ENCODE peak calls at places on chromosomes 5 and 9, in four cellular contexts. One of them, this sample, is unnamed.

GRCh38 chr5:131635755-131636479 is 888 bp upstream of the RAPGEF6 start:
- DNase-seq in MCF 10A: no peak
- DNase-seq in HCT116: no peak
- DNase-seq in heart right ventricle: no peak
- DNase-seq in this sample: no peak

GRCh38 chr9:118954822-118955221 is 414.4 kb downstream of the BRINP1 start:
- DNase-seq in MCF 10A: no peak
- DNase-seq in HCT116: no peak
- DNase-seq in heart right ventricle: no peak
- DNase-seq in this sample: no peak

GRCh38 chr5:157245477-157245876 is 20.4 kb upstream of the CYFIP2 start:
- DNase-seq in MCF 10A: peak
- DNase-seq in HCT116: no peak
- DNase-seq in heart right ventricle: no peak
- DNase-seq in this sample: no peak

GRCh38 chr5:96431376-96432244 is 1.4 kb downstream of the PCSK1 start:
- DNase-seq in MCF 10A: peak
- DNase-seq in HCT116: no peak
- DNase-seq in heart right ventricle: no peak
- DNase-seq in this sample: no peak

GRCh38 chr9:133935328-133936040 is 56.6 kb downstream of the VAV2 start:
- DNase-seq in MCF 10A: no peak
- DNase-seq in HCT116: no peak
- DNase-seq in heart right ventricle: peak
- DNase-seq in this sample: no peak

GRCh38 chr5:81604193-81604592 is 146.7 kb downstream of the SSBP2 start:
- DNase-seq in MCF 10A: no peak
- DNase-seq in HCT116: no peak
- DNase-seq in heart right ventricle: no peak
- DNase-seq in this sample: no peak

GRCh38 chr5:172723508-172723907 is 47.5 kb downstream of the DUSP1 start:
- DNase-seq in MCF 10A: no peak
- DNase-seq in HCT116: no peak
- DNase-seq in heart right ventricle: no peak
- DNase-seq in this sample: no peak

GRCh38 chr5:93800988-93801811 is 59.8 kb upstream of the POU5F2 start:
- DNase-seq in MCF 10A: peak
- DNase-seq in HCT116: peak
- DNase-seq in heart right ventricle: no peak
- DNase-seq in this sample: no peak

GRCh38 chr5:40486437-40487270 is 193.1 kb upstream of the PTGER4 start:
- DNase-seq in MCF 10A: no peak
- DNase-seq in HCT116: no peak
- DNase-seq in heart right ventricle: no peak
- DNase-seq in this sample: no peak

GRCh38 chr9:117160254-117160653 is 254.6 kb downstream of the ASTN2 start:
- DNase-seq in MCF 10A: no peak
- DNase-seq in HCT116: no peak
- DNase-seq in heart right ventricle: no peak
- DNase-seq in this sample: no peak

GRCh38 chr9:3708751-3709150 is 182.9 kb upstream of the RFX3 start:
- DNase-seq in MCF 10A: peak
- DNase-seq in HCT116: no peak
- DNase-seq in heart right ventricle: no peak
- DNase-seq in this sample: no peak

GRCh38 chr9:95670122-95670521 is 153.4 kb upstream of the PTCH1 start:
- DNase-seq in MCF 10A: no peak
- DNase-seq in HCT116: no peak
- DNase-seq in heart right ventricle: no peak
- DNase-seq in this sample: no peak

GRCh38 chr5:83408719-83409118 is 62.8 kb upstream of the VCAN start:
- DNase-seq in MCF 10A: no peak
- DNase-seq in HCT116: no peak
- DNase-seq in heart right ventricle: no peak
- DNase-seq in this sample: no peak

GRCh38 chr5:39503148-39503547 is 78.4 kb upstream of the DAB2 start:
- DNase-seq in MCF 10A: peak
- DNase-seq in HCT116: no peak
- DNase-seq in heart right ventricle: no peak
- DNase-seq in this sample: no peak

GRCh38 chr9:132761602-132762001 is 91.3 kb downstream of the GTF3C4 start:
- DNase-seq in MCF 10A: no peak
- DNase-seq in HCT116: no peak
- DNase-seq in heart right ventricle: no peak
- DNase-seq in this sample: no peak

GRCh38 chr5:41115281-41115680 is 44.1 kb upstream of the MROH2B start:
- DNase-seq in MCF 10A: no peak
- DNase-seq in HCT116: no peak
- DNase-seq in heart right ventricle: no peak
- DNase-seq in this sample: no peak

GRCh38 chr5:59571077-59571476 is 322.4 kb downstream of the PDE4D start:
- DNase-seq in MCF 10A: no peak
- DNase-seq in HCT116: no peak
- DNase-seq in heart right ventricle: no peak
- DNase-seq in this sample: no peak

GRCh38 chr9:6733243-6733642 is 24.5 kb upstream of the KDM4C start:
- DNase-seq in MCF 10A: no peak
- DNase-seq in HCT116: no peak
- DNase-seq in heart right ventricle: no peak
- DNase-seq in this sample: no peak

GRCh38 chr9:133631111-133631510 is 5.1 kb upstream of the DBH start:
- DNase-seq in MCF 10A: no peak
- DNase-seq in HCT116: no peak
- DNase-seq in heart right ventricle: no peak
- DNase-seq in this sample: no peak

GRCh38 chr5:7850533-7851239 is at the start of gene CFAP90:
- DNase-seq in MCF 10A: no peak
- DNase-seq in HCT116: no peak
- DNase-seq in heart right ventricle: peak
- DNase-seq in this sample: peak

GRCh38 chr9:89720721-89721660 is 116.2 kb downstream of the GADD45G start:
- DNase-seq in MCF 10A: no peak
- DNase-seq in HCT116: no peak
- DNase-seq in heart right ventricle: no peak
- DNase-seq in this sample: no peak

GRCh38 chr5:73701566-73701965 is 75.6 kb downstream of the ARHGEF28 start:
- DNase-seq in MCF 10A: peak
- DNase-seq in HCT116: no peak
- DNase-seq in heart right ventricle: no peak
- DNase-seq in this sample: no peak

GRCh38 chr5:122501087-122501435 is 189.0 kb downstream of the SNCAIP start:
- DNase-seq in MCF 10A: peak
- DNase-seq in HCT116: no peak
- DNase-seq in heart right ventricle: no peak
- DNase-seq in this sample: no peak

GRCh38 chr5:133247881-133248642 is 196.2 kb downstream of the HSPA4 start:
- DNase-seq in MCF 10A: peak
- DNase-seq in HCT116: peak
- DNase-seq in heart right ventricle: no peak
- DNase-seq in this sample: peak

GRCh38 chr9:124828679-124829669 is 24.3 kb upstream of the WDR38 start:
- DNase-seq in MCF 10A: no peak
- DNase-seq in HCT116: no peak
- DNase-seq in heart right ventricle: no peak
- DNase-seq in this sample: no peak
- TF ChIP-seq CTCF in MCF 10A: no peak
- TF ChIP-seq CTCF in HCT116: no peak
- TF ChIP-seq CTCF in heart right ventricle: no peak
- TF ChIP-seq CTCF in this sample: no peak

GRCh38 chr9:115469826-115470225 is 351.9 kb upstream of the TNC start:
- DNase-seq in MCF 10A: no peak
- DNase-seq in HCT116: no peak
- DNase-seq in heart right ventricle: no peak
- DNase-seq in this sample: no peak
- TF ChIP-seq CTCF in MCF 10A: no peak
- TF ChIP-seq CTCF in HCT116: no peak
- TF ChIP-seq CTCF in heart right ventricle: no peak
- TF ChIP-seq CTCF in this sample: no peak

GRCh38 chr9:86257406-86257805 is 2.1 kb downstream of the C9orf153 start:
- DNase-seq in MCF 10A: no peak
- DNase-seq in HCT116: no peak
- DNase-seq in heart right ventricle: no peak
- DNase-seq in this sample: no peak

GRCh38 chr9:86250123-86250522 is 9.3 kb downstream of the C9orf153 start:
- DNase-seq in MCF 10A: no peak
- DNase-seq in HCT116: no peak
- DNase-seq in heart right ventricle: no peak
- DNase-seq in this sample: no peak

GRCh38 chr9:86256653-86257052 is 2.8 kb downstream of the C9orf153 start:
- DNase-seq in MCF 10A: no peak
- DNase-seq in HCT116: no peak
- DNase-seq in heart right ventricle: no peak
- DNase-seq in this sample: no peak

GRCh38 chr9:86252870-86253269 is 6.6 kb downstream of the C9orf153 start:
- DNase-seq in MCF 10A: no peak
- DNase-seq in HCT116: no peak
- DNase-seq in heart right ventricle: no peak
- DNase-seq in this sample: no peak

DNA sequence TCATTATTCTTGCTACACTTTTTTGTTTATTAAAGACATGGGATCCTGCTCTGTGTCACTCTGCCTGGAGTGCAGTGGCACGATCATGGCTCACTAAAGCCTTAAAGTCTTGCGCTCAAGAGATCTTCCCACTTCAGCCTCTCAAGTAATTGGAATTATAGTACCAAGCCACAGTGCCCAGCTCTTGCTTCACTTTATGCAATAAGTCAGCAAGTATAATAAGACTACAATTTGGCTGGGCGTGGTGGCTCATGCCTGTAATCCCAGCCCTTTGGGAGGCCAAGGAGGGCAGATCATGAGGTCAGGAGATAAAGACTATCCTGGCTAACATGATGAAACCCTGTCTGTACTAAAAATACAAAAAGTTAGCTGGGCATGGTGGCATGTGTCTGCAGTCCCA is 5.9 kb downstream of the C9orf153 start:
- DNase-seq in MCF 10A: no peak
- DNase-seq in HCT116: no peak
- DNase-seq in heart right ventricle: no peak
- DNase-seq in this sample: no peak
- TF ChIP-seq CTCF in MCF 10A: no peak
- TF ChIP-seq CTCF in HCT116: no peak
- TF ChIP-seq CTCF in heart right ventricle: no peak
- TF ChIP-seq CTCF in this sample: no peak

DNA sequence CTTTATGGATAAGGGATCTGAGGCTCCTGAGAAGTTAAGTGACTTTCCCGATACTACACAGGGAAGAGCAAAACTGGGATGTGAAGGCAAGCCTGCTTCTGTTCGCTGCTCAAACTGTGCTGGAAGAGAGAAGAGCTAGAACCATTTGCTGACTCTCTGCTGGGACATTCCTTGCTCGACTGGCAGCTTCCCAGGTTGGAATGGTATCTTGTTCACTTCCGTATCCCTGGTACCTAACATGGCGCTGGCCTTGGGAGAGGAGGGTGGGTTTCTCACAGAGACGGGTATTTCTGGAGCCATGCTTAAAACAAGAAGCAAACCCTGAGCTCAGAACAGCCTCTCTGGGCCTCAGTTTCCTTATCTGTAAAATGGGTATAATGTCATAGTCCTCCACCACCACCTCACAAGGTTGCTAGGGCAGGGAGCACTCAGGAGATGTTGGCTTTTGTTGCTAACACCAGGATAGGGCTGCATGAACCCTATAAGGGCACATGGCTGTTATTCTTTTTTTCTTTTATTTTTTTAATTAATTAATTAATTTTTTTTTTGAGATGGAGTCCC is 68.0 kb upstream of the STXBP1 start:
- DNase-seq in MCF 10A: no peak
- DNase-seq in HCT116: no peak
- DNase-seq in heart right ventricle: no peak
- DNase-seq in this sample: no peak
- TF ChIP-seq CTCF in MCF 10A: no peak
- TF ChIP-seq CTCF in HCT116: no peak
- TF ChIP-seq CTCF in heart right ventricle: no peak
- TF ChIP-seq CTCF in this sample: no peak

DNA sequence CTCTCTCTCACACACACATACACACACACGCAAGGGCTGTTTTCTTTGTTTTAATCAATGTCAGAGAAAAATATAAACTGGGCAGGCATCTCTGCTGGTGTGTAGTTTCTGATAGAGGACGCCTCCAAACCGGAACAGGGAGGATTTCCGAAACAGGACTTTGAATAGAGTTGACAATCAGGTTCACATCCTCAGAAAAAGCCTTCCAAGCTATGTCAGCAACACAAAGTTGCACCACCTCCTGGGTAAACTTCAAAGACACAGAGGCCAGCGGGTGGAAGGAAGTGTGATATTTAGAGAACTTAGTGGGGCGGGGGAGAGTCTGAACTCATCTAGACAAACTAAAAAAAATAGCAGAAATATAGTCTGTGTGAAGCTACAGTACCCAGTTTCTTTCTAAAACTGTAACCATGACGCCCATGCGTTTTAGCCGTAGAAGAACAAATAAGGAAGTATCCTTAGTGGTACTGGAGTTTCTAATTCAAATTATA is 1.2 kb downstream of the ST8SIA4 start:
- DNase-seq in MCF 10A: peak
- DNase-seq in HCT116: no peak
- DNase-seq in heart right ventricle: no peak
- DNase-seq in this sample: peak
- TF ChIP-seq CTCF in MCF 10A: no peak
- TF ChIP-seq CTCF in HCT116: no peak
- TF ChIP-seq CTCF in heart right ventricle: no peak
- TF ChIP-seq CTCF in this sample: no peak

DNA sequence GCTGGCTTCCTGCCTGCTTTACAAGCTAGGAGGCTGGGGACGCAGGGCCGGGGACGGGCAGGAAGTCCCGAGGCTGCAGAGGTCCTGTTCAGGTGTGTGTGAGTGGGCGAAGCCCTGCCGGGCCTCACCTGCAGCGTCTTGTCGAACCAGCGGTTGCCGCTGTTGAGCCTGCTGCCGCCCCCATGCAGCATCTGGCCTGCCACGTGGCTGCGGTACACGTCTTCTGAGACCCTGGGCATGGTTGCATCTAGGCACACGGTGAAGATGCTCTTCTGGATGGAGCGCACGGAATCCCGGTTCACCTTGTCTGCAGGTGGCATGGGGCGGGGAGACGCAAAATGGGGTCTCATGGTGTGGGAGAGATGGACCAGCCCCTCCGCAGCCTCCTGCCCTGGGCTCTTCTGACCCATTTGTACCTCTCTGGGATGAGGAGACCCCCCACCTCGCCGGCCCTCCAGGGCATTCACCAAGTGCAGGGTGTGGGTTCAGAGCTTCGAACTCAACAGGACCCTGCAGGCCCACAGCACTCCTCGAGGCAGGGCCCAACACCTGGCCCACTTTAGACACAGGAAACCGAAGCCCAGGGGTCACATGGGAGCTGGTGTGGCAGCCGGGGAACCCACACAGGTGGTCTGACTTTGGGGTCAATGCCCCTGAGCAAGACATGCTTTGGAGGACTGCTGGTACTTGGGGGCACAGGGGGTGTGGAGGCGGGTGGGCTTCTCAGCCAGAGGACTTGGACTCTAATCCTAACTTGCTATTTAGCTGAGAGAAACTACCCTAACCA is 10.0 kb downstream of the CRAT start:
- DNase-seq in MCF 10A: peak
- DNase-seq in HCT116: no peak
- DNase-seq in heart right ventricle: no peak
- DNase-seq in this sample: no peak
- TF ChIP-seq CTCF in MCF 10A: no peak
- TF ChIP-seq CTCF in HCT116: no peak
- TF ChIP-seq CTCF in heart right ventricle: no peak
- TF ChIP-seq CTCF in this sample: no peak

GRCh38 chr9:71628247-71628646 is 140.1 kb downstream of the CEMIP2 start:
- DNase-seq in MCF 10A: peak
- DNase-seq in HCT116: no peak
- DNase-seq in heart right ventricle: no peak
- DNase-seq in this sample: no peak
- TF ChIP-seq CTCF in MCF 10A: peak
- TF ChIP-seq CTCF in HCT116: peak
- TF ChIP-seq CTCF in heart right ventricle: peak
- TF ChIP-seq CTCF in this sample: no peak